ENCODE peak calls at places on chromosome 22, in four cellular contexts. V is A549, J is HepG2, B is K562. C is an unnamed sample.
A peak's percentile ranks its signal among the peaks of the same experiment; 100 is the strongest.

GRCh38 chr22:45627489-45628233 is 44.0 kb upstream of the ATXN10 start:
- DNase-seq in V (no peak), B (no peak), J (peak; percentile 66), C (no peak)

GRCh38 chr22:23187871-23188700 is 7.8 kb downstream of the BCR start:
- DNase-seq in B (no peak), J (no peak), V (no peak), C (peak; percentile 23)

GRCh38 chr22:21568207-21569075 is 927 bp downstream of the UBE2L3 start:
- DNase-seq in B (peak; percentile 78), V (no peak), J (peak; percentile 34), C (peak; percentile 24)

GRCh38 chr22:39520874-39521857 is 804 bp downstream of the ATF4 start:
- DNase-seq in J (no peak), B (peak; percentile 71), V (no peak), C (peak; percentile 73)

GRCh38 chr22:31944700-31945477 is 554 bp downstream of the YWHAH start:
- DNase-seq in V (peak; percentile 16), J (no peak), B (peak; percentile 77), C (no peak)

GRCh38 chr22:38230108-38230825 is 28.5 kb downstream of the MAFF start:
- DNase-seq in J (peak; percentile 20), B (peak; percentile 24), V (no peak), C (no peak)

GRCh38 chr22:21980547-21980946 is 2.0 kb downstream of the TOP3B start:
- DNase-seq in J (no peak), B (no peak), V (no peak), C (no peak)

GRCh38 chr22:32079110-32080089 is 36.3 kb downstream of the SLC5A1 start:
- DNase-seq in J (no peak), B (no peak), V (peak; percentile 65), C (peak; percentile 68)

GRCh38 chr22:29798318-29798717 is 31.1 kb downstream of the UQCR10 start:
- DNase-seq in B (no peak), J (no peak), V (no peak), C (no peak)

GRCh38 chr22:22773979-22774738 is 113.5 kb upstream of the IGLL5 start:
- DNase-seq in B (no peak), V (no peak), J (no peak), C (no peak)

GRCh38 chr22:43418079-43418825 is 6.4 kb downstream of the MPPED1 start:
- DNase-seq in J (no peak), V (no peak), B (no peak), C (no peak)

GRCh38 chr22:43423046-43423445 is 11.2 kb downstream of the MPPED1 start:
- DNase-seq in B (no peak), J (no peak), V (no peak), C (no peak)

GRCh38 chr22:43421914-43422615 is 10.3 kb downstream of the MPPED1 start:
- DNase-seq in B (no peak), J (no peak), V (no peak), C (no peak)

GRCh38 chr22:43419371-43420080 is 7.7 kb downstream of the MPPED1 start:
- DNase-seq in J (no peak), B (no peak), V (no peak), C (no peak)

GRCh38 chr22:43420991-43421665 is 9.3 kb downstream of the MPPED1 start:
- DNase-seq in B (no peak), V (no peak), J (no peak), C (no peak)
- TF ChIP-seq MAZ in B (no peak), V (no peak), J (no peak), C (no peak)

DNA sequence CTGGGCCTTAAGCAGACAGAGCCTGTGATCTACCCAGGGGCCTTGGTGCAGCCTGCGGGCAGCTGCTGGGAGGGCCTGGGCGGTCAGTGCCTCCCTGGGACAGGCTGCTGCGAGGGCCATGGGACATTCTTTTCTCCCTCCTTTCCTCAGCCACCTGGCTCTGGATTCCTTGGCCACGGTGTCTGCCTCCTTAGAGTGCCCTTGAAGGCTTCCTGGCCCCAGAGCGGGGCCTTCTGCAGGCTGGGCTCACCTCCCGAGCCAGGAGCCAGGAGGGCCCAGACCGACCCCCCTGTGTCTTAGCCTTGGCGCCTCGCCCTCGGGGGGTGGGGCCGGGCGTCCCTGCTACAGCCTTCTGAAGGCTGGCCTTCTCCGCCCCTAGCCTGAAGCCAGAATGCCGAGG is 231.2 kb downstream of the TBC1D22A start:
- DNase-seq in B (no peak), V (no peak), J (no peak), C (no peak)
- TF ChIP-seq MAZ in B (no peak), V (no peak), J (no peak), C (no peak)

DNA sequence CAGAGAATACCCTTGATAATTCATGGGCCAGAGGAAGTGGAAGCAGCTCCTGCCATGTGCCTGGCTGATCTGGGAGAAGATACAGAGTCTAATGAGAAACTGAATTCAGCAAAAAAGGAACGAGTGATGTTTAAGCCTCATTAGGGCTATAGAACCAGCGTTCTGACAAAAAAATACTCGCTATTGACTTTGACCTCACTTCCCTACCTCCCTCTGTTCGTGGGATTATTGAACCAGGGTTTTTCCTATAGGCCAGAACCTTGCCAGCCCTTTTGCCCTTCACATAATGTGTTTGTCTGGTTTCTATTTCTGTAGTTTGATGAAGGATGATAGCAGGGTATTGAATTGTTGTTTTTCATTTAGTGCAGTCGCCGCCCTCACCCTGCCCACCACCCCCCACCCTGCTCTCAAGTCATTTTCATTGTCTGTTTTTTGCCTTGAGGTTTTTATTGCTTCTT is 7.6 kb upstream of the RBFOX2 start:
- DNase-seq in V (no peak), J (no peak), B (no peak), C (no peak)
- TF ChIP-seq MAZ in V (no peak), J (no peak), B (no peak), C (no peak)

GRCh38 chr22:49566693-49567092 is 261.0 kb downstream of the BRD1 start:
- DNase-seq in B (no peak), V (no peak), J (no peak), C (no peak)

GRCh38 chr22:49564054-49564453 is 263.6 kb downstream of the BRD1 start:
- DNase-seq in B (no peak), V (no peak), J (no peak), C (no peak)

GRCh38 chr22:49564666-49565515 is 262.8 kb downstream of the BRD1 start:
- DNase-seq in V (no peak), J (no peak), B (no peak), C (no peak)

GRCh38 chr22:49566141-49566541 is 261.5 kb downstream of the BRD1 start:
- DNase-seq in B (no peak), J (no peak), V (no peak), C (no peak)

GRCh38 chr22:49565516-49565855 is 262.2 kb downstream of the BRD1 start:
- DNase-seq in V (no peak), J (no peak), B (no peak), C (no peak)
- TF ChIP-seq MAZ in V (no peak), J (no peak), B (no peak), C (no peak)

DNA sequence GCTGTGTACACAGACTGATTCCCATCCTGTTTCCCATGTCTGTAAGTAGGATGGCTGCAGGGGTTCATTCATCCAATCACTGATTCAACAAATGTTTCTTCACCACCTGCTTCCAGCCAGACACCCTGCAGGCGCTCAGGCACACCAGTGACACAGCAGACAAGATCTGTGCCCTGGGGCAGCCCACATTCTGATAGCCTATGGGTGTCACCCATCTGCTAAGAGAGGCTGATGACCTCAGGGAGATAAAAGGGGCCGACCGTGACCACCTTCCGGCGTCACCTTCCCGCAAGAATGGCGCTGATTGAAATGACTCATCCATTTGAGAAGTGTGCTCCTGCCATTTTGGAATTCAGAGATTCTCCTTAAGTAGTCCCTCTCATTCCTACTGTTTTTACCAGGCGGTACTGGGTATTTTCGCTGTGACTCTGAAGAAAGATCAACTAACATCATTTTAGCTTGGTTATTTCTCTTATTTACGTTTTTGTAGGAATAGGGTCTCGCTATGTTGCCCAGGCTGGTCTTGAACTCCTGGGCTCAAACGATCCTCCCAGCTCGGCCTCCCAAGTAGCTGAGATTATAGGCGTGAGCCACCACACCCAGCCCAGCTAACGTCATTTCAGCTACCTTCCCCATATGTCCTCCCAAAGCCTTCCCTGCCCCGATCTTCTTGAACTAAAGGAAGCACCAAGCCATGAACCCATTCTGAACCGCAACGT is 73.2 kb upstream of the BID start:
- DNase-seq in J (no peak), B (peak; percentile 91), V (no peak), C (no peak)
- TF ChIP-seq MAZ in J (no peak), B (no peak), V (no peak), C (no peak)

DNA sequence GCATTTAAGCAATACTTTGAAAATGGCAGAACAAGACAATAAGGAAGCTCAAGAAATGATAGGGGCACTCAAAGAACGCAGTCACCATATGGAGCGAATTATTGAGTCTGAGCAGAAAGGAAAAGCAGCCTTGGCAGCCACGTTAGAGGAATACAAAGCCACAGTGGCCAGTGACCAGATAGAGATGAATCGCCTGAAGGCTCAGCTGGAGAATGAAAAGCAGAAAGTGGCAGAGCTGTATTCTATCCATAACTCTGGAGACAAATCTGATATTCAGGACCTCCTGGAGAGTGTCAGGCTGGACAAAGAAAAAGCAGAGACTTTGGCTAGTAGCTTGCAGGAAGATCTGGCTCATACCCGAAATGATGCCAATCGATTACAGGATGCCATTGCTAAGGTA is 51.9 kb downstream of the SPECC1L start:
- DNase-seq in J (no peak), B (no peak), V (no peak), C (no peak)
- TF ChIP-seq MAZ in J (no peak), B (no peak), V (no peak), C (no peak)

GRCh38 chr22:43811777-43812148 is 342 bp downstream of the EFCAB6 start:
- DNase-seq in V (peak; percentile 10), B (no peak), J (no peak), C (peak; percentile 61)
- TF ChIP-seq MAZ in V (no peak), B (no peak), J (no peak), C (no peak)

GRCh38 chr22:48850658-48851287 is 976.9 kb downstream of the BRD1 start:
- DNase-seq in B (no peak), V (no peak), J (no peak), C (no peak)
- TF ChIP-seq MAZ in B (no peak), V (no peak), J (no peak), C (no peak)

GRCh38 chr22:41907436-41908401 is 7.2 kb downstream of the SHISA8 start:
- DNase-seq in J (no peak), B (no peak), V (no peak), C (peak; percentile 13)
- TF ChIP-seq MAZ in J (no peak), B (no peak), V (no peak), C (no peak)